ENCODE peak calls at places on chromosomes 1 and 21, in six cellular contexts. Y is GM06990, P is body of pancreas, A is keratinocyte, I is left lung, S is kidney epithelial cell. C is an unnamed sample.

GRCh38 chr21:36255650-36256047 is 64.3 kb upstream of the MORC3 start:
- DNase-seq in Y (peak), P (no peak), A (no peak), I (no peak), S (no peak), C (peak)

GRCh38 chr1:31327381-31327780 is 30.5 kb downstream of the ZCCHC17 start:
- DNase-seq in Y (no peak), P (no peak), A (no peak), I (no peak), S (no peak), C (no peak)

GRCh38 chr1:55860816-55861519 is 645.8 kb upstream of the USP24 start:
- DNase-seq in Y (no peak), P (no peak), A (no peak), I (no peak), S (no peak), C (no peak)

GRCh38 chr1:173688300-173688699 is 18.6 kb upstream of the ANKRD45 start:
- DNase-seq in Y (no peak), P (no peak), A (no peak), I (no peak), S (no peak), C (no peak)

GRCh38 chr1:199981584-199981983 is 45.9 kb upstream of the NR5A2 start:
- DNase-seq in Y (no peak), P (no peak), A (no peak), I (no peak), S (no peak), C (no peak)

GRCh38 chr21:32253215-32253641 is 25.6 kb downstream of the MIS18A start:
- DNase-seq in Y (no peak), P (peak), A (no peak), I (no peak), S (no peak), C (no peak)

GRCh38 chr1:224182057-224182865 is 779 bp upstream of the DEGS1 start:
- DNase-seq in Y (no peak), P (no peak), A (no peak), I (no peak), S (no peak), C (peak)

GRCh38 chr1:150764617-150765090 is 924 bp downstream of the CTSS start:
- DNase-seq in Y (peak), P (no peak), A (peak), I (no peak), S (peak), C (no peak)

GRCh38 chr1:43253173-43253572 is 16.6 kb upstream of the TMEM125 start:
- DNase-seq in Y (no peak), P (no peak), A (no peak), I (no peak), S (no peak), C (no peak)

GRCh38 chr1:32753532-32754281 is 51.1 kb upstream of the SYNC start:
- DNase-seq in Y (peak), P (peak), A (no peak), I (peak), S (no peak), C (no peak)

GRCh38 chr1:31715097-31715872 is 11.5 kb upstream of the COL16A1 start:
- DNase-seq in Y (peak), P (peak), A (no peak), I (peak), S (no peak), C (no peak)

GRCh38 chr1:234326493-234327366 is 46.5 kb upstream of the COA6 start:
- DNase-seq in Y (peak), P (peak), A (no peak), I (no peak), S (no peak), C (no peak)

GRCh38 chr1:241391926-241392710 is 35.1 kb upstream of the RGS7 start:
- DNase-seq in Y (no peak), P (no peak), A (no peak), I (no peak), S (no peak), C (no peak)

GRCh38 chr21:33433001-33433400 is 29.8 kb downstream of the IFNGR2 start:
- DNase-seq in Y (no peak), P (no peak), A (no peak), I (no peak), S (no peak), C (no peak)

GRCh38 chr1:42482635-42483153 is 19.6 kb downstream of the CCDC30 start:
- DNase-seq in Y (no peak), P (no peak), A (no peak), I (no peak), S (no peak), C (peak)

GRCh38 chr1:200038645-200038986 is 11.1 kb downstream of the NR5A2 start:
- DNase-seq in Y (no peak), P (peak), A (no peak), I (no peak), S (no peak), C (no peak)

GRCh38 chr21:46551636-46552241 is 53.1 kb downstream of the S100B start:
- DNase-seq in Y (peak), P (no peak), A (no peak), I (peak), S (no peak), C (no peak)

GRCh38 chr21:34191876-34192275 is 118.5 kb downstream of the MRPS6 start:
- DNase-seq in Y (no peak), P (no peak), A (no peak), I (no peak), S (no peak), C (no peak)

GRCh38 chr1:53046930-53047329 is 15.1 kb upstream of the PODN start:
- DNase-seq in Y (no peak), P (peak), A (no peak), I (no peak), S (no peak), C (no peak)

GRCh38 chr1:90724361-90724760 is 7.3 kb upstream of the BARHL2 start:
- DNase-seq in Y (no peak), P (no peak), A (no peak), I (no peak), S (no peak), C (no peak)

GRCh38 chr1:90725961-90726715 is 9.0 kb upstream of the BARHL2 start:
- DNase-seq in Y (no peak), P (no peak), A (no peak), I (no peak), S (no peak), C (no peak)

GRCh38 chr1:90724926-90725325 is 7.8 kb upstream of the BARHL2 start:
- DNase-seq in Y (no peak), P (no peak), A (no peak), I (no peak), S (no peak), C (no peak)

GRCh38 chr1:90726716-90727480 is 9.8 kb upstream of the BARHL2 start:
- DNase-seq in Y (no peak), P (no peak), A (no peak), I (no peak), S (no peak), C (no peak)

GRCh38 chr1:90725341-90725960 is 8.3 kb upstream of the BARHL2 start:
- DNase-seq in Y (no peak), P (no peak), A (no peak), I (no peak), S (no peak), C (no peak)
- H3K4me3 ChIP-seq in Y (no peak), P (no peak), A (peak), I (no peak), S (no peak), C (no peak)

GRCh38 chr1:19372602-19373001 is 60.5 kb downstream of the SLC66A1 start:
- DNase-seq in Y (no peak), P (no peak), A (no peak), I (no peak), S (no peak), C (no peak)

GRCh38 chr1:19375621-19376020 is 63.5 kb downstream of the SLC66A1 start:
- DNase-seq in Y (no peak), P (no peak), A (no peak), I (no peak), S (no peak), C (no peak)

GRCh38 chr1:19374926-19375325 is 62.8 kb downstream of the SLC66A1 start:
- DNase-seq in Y (no peak), P (no peak), A (no peak), I (no peak), S (no peak), C (no peak)

GRCh38 chr1:19373206-19374126 is 61.3 kb downstream of the SLC66A1 start:
- DNase-seq in Y (no peak), P (no peak), A (no peak), I (no peak), S (no peak), C (no peak)

GRCh38 chr1:19374402-19374801 is 62.3 kb downstream of the SLC66A1 start:
- DNase-seq in Y (no peak), P (no peak), A (no peak), I (no peak), S (no peak), C (no peak)
- TF ChIP-seq CTCF in Y (no peak), P (no peak), A (peak), I (peak), S (peak), C (peak)

GRCh38 chr1:203486618-203487370 is 7.2 kb upstream of the OPTC start:
- DNase-seq in Y (no peak), P (no peak), A (no peak), I (no peak), S (no peak), C (no peak)
- H3K4me3 ChIP-seq in Y (no peak), P (no peak), A (no peak), I (peak), S (no peak), C (no peak)

GRCh38 chr1:109959974-109960744 is 24.4 kb upstream of the AHCYL1 start:
- DNase-seq in Y (no peak), P (no peak), A (no peak), I (no peak), S (no peak), C (no peak)
- TF ChIP-seq CTCF in Y (no peak), P (no peak), A (no peak), I (no peak), S (no peak), C (no peak)

GRCh38 chr1:154497026-154497806 is 4.8 kb upstream of the TDRD10 start:
- DNase-seq in Y (peak), P (no peak), A (no peak), I (peak), S (no peak), C (peak)

GRCh38 chr1:154501423-154502065 is 475 bp upstream of the TDRD10 start:
- DNase-seq in Y (peak), P (peak), A (no peak), I (peak), S (no peak), C (no peak)

GRCh38 chr1:154500533-154500932 is 1.5 kb upstream of the TDRD10 start:
- DNase-seq in Y (no peak), P (no peak), A (no peak), I (no peak), S (no peak), C (no peak)

GRCh38 chr1:154502066-154502741 is at the start of the genes SHE and TDRD10:
- DNase-seq in Y (no peak), P (no peak), A (no peak), I (peak), S (no peak), C (no peak)

GRCh38 chr1:154499446-154499845 is 2.6 kb upstream of the TDRD10 start:
- DNase-seq in Y (no peak), P (no peak), A (no peak), I (no peak), S (no peak), C (no peak)
- H3K4me3 ChIP-seq in Y (no peak), P (no peak), A (no peak), I (peak), S (no peak), C (no peak)

GRCh38 chr1:109790735-109791494 is 27.2 kb upstream of the EPS8L3 start:
- DNase-seq in Y (peak), P (no peak), A (no peak), I (peak), S (no peak), C (peak)

GRCh38 chr1:109791495-109792040 is 27.8 kb upstream of the EPS8L3 start:
- DNase-seq in Y (no peak), P (no peak), A (no peak), I (no peak), S (no peak), C (no peak)

GRCh38 chr1:109793486-109794318 is 30.0 kb upstream of the EPS8L3 start:
- DNase-seq in Y (no peak), P (peak), A (no peak), I (no peak), S (peak), C (no peak)

GRCh38 chr1:109793089-109793485 is 29.4 kb upstream of the EPS8L3 start:
- DNase-seq in Y (no peak), P (no peak), A (no peak), I (no peak), S (no peak), C (no peak)

DNA sequence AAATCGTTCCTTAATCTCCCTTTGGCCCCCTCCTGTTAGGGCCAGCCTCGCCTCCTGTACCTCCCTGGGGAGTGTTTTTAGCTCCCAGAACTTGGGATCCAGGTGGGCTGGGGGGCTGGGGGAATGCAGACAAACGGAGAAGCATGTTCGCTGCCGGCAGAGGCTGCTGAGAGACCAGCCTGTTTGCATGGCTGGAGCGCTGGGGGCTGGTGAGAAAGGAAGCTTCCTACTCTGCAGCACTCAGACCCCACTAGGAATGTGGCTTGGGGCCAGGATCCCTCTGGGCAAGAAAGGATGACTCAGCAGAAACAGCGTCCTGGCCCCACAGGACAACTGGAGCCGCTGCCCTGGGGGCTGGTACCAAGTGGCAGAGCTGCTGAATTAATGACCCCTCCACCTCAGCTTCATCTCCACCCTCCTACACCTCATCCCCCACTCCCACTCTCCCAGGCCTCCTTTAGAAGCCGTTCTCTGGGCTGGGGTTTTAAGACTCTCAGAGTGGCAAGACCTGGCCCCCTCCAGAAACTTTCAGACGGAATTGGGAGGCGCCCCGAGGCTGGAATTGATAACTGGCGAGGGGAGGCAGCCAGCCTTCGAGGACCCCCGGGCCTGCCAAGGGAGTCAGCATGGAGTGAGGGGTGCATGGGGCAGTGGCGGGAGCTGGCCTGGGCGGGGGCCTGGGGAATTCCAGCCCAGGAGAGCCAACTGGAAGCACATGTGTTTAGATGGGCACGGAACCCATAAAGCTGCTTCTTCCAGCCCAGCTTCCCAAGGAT is 28.5 kb upstream of the EPS8L3 start:
- DNase-seq in Y (no peak), P (peak), A (no peak), I (peak), S (peak), C (no peak)
- TF ChIP-seq CTCF in Y (no peak), P (no peak), A (no peak), I (no peak), S (peak), C (no peak)

GRCh38 chr1:225427249-225428065 is at the start of gene LBR:
- DNase-seq in Y (no peak), P (peak), A (no peak), I (no peak), S (no peak), C (no peak)

GRCh38 chr1:225426395-225427248 is 1.2 kb downstream of the LBR start:
- DNase-seq in Y (peak), P (peak), A (no peak), I (no peak), S (no peak), C (no peak)

GRCh38 chr1:225423518-225423855 is 4.4 kb downstream of the LBR start:
- DNase-seq in Y (no peak), P (no peak), A (no peak), I (no peak), S (no peak), C (no peak)

GRCh38 chr1:225424562-225425210 is 3.2 kb downstream of the LBR start:
- DNase-seq in Y (no peak), P (no peak), A (no peak), I (no peak), S (peak), C (no peak)

GRCh38 chr1:225425211-225425786 is 2.5 kb downstream of the LBR start:
- DNase-seq in Y (no peak), P (no peak), A (peak), I (no peak), S (no peak), C (no peak)
- H3K4me3 ChIP-seq in Y (peak), P (no peak), A (peak), I (peak), S (no peak), C (peak)

DNA sequence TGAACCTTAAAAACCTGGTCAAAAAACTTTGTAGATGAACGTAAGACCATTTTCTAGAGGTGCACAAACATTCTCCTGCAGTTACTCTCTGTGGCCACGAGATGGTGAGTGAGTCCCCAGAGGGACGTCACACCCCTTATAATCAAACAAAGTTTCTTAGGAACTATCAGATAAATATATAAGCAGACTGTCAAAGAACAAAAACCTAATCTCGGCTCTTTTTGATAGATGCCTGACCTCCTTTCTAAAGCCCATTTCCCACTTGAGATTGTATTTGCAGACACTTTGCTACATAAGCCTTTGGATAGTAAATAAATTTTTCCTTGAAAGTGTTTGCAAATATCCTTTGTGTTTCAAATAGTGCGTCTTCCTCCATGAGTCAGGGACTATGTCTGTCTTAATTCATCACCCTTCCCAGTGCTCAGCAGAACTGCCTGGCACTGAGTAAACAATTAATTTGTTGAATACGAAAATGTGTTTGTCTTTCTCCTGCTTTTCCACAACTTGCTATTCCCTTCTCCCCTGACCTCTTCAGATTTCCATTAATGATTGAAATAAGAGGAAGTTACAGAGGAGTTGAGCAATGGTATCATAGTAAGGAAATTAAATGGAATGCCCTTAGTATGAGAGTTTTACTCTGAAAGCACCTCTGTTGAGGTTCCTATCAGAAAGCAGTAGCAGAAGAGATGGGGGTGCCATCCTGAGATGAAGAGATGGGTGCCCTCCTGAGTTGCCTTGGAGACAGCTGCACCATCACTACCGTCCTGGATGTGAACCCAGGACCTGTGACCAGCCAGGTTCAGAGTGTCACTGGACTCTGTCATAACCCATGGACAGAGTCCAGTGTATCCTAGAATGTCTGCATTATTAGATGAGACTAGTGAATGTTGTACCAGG is 57.8 kb upstream of the RAVER2 start:
- DNase-seq in Y (no peak), P (peak), A (no peak), I (no peak), S (no peak), C (no peak)
- TF ChIP-seq CTCF in Y (peak), P (peak), A (peak), I (peak), S (peak), C (peak)